ENCODE peak calls at places on chromosomes 12 and 14, in five cellular contexts. One of them, this sample, is unnamed.

GRCh38 chr12:88334271-88334670 is 192.2 kb downstream of the TMTC3 start:
- DNase-seq in left ventricle myocardium inferior: no peak
- DNase-seq in astrocyte of the spinal cord: peak
- DNase-seq in lung: no peak
- DNase-seq in CD8-positive, alpha-beta T cell: no peak
- DNase-seq in this sample: no peak

GRCh38 chr14:87678624-87679023 is 314.4 kb downstream of the GALC start:
- DNase-seq in left ventricle myocardium inferior: no peak
- DNase-seq in astrocyte of the spinal cord: no peak
- DNase-seq in lung: no peak
- DNase-seq in CD8-positive, alpha-beta T cell: no peak
- DNase-seq in this sample: no peak

GRCh38 chr12:97716356-97716755 is 253.8 kb downstream of the RMST start:
- DNase-seq in left ventricle myocardium inferior: no peak
- DNase-seq in astrocyte of the spinal cord: peak
- DNase-seq in lung: no peak
- DNase-seq in CD8-positive, alpha-beta T cell: no peak
- DNase-seq in this sample: no peak

GRCh38 chr14:36301159-36301558 is 19.3 kb downstream of the MBIP start:
- DNase-seq in left ventricle myocardium inferior: no peak
- DNase-seq in astrocyte of the spinal cord: peak
- DNase-seq in lung: no peak
- DNase-seq in CD8-positive, alpha-beta T cell: no peak
- DNase-seq in this sample: no peak

GRCh38 chr12:5505751-5506150 is 73.8 kb downstream of the NTF3 start:
- DNase-seq in left ventricle myocardium inferior: no peak
- DNase-seq in astrocyte of the spinal cord: no peak
- DNase-seq in lung: no peak
- DNase-seq in CD8-positive, alpha-beta T cell: no peak
- DNase-seq in this sample: no peak

GRCh38 chr14:77849711-77850110 is 49.8 kb downstream of the ADCK1 start:
- DNase-seq in left ventricle myocardium inferior: no peak
- DNase-seq in astrocyte of the spinal cord: peak
- DNase-seq in lung: no peak
- DNase-seq in CD8-positive, alpha-beta T cell: no peak
- DNase-seq in this sample: no peak

GRCh38 chr14:71165121-71165574 is 257.9 kb downstream of the PCNX1 start:
- DNase-seq in left ventricle myocardium inferior: no peak
- DNase-seq in astrocyte of the spinal cord: no peak
- DNase-seq in lung: no peak
- DNase-seq in CD8-positive, alpha-beta T cell: no peak
- DNase-seq in this sample: no peak

GRCh38 chr14:89114109-89114508 is 289.7 kb downstream of the TTC8 start:
- DNase-seq in left ventricle myocardium inferior: no peak
- DNase-seq in astrocyte of the spinal cord: no peak
- DNase-seq in lung: no peak
- DNase-seq in CD8-positive, alpha-beta T cell: no peak
- DNase-seq in this sample: no peak

GRCh38 chr12:65823481-65824313 is 586 bp upstream of the HMGA2 start:
- DNase-seq in left ventricle myocardium inferior: no peak
- DNase-seq in astrocyte of the spinal cord: no peak
- DNase-seq in lung: no peak
- DNase-seq in CD8-positive, alpha-beta T cell: no peak
- DNase-seq in this sample: peak

GRCh38 chr14:100239200-100239839 is 376 bp downstream of the YY1 start:
- DNase-seq in left ventricle myocardium inferior: peak
- DNase-seq in astrocyte of the spinal cord: no peak
- DNase-seq in lung: peak
- DNase-seq in CD8-positive, alpha-beta T cell: peak
- DNase-seq in this sample: peak

GRCh38 chr12:115972241-115972640 is 305.3 kb downstream of the MED13L start:
- DNase-seq in left ventricle myocardium inferior: no peak
- DNase-seq in astrocyte of the spinal cord: no peak
- DNase-seq in lung: no peak
- DNase-seq in CD8-positive, alpha-beta T cell: no peak
- DNase-seq in this sample: no peak

GRCh38 chr12:41962171-41962572 is 182.5 kb downstream of the GXYLT1 start:
- DNase-seq in left ventricle myocardium inferior: peak
- DNase-seq in astrocyte of the spinal cord: peak
- DNase-seq in lung: no peak
- DNase-seq in CD8-positive, alpha-beta T cell: no peak
- DNase-seq in this sample: no peak

GRCh38 chr14:58464652-58465051 is 37.1 kb downstream of the KIAA0586 start:
- DNase-seq in left ventricle myocardium inferior: no peak
- DNase-seq in astrocyte of the spinal cord: no peak
- DNase-seq in lung: no peak
- DNase-seq in CD8-positive, alpha-beta T cell: no peak
- DNase-seq in this sample: no peak

GRCh38 chr12:32671930-32672785 is 6.9 kb upstream of the DNM1L start:
- DNase-seq in left ventricle myocardium inferior: no peak
- DNase-seq in astrocyte of the spinal cord: peak
- DNase-seq in lung: no peak
- DNase-seq in CD8-positive, alpha-beta T cell: no peak
- DNase-seq in this sample: no peak

GRCh38 chr12:103868215-103868614 is 27.2 kb upstream of the NT5DC3 start:
- DNase-seq in left ventricle myocardium inferior: no peak
- DNase-seq in astrocyte of the spinal cord: peak
- DNase-seq in lung: no peak
- DNase-seq in CD8-positive, alpha-beta T cell: no peak
- DNase-seq in this sample: no peak

GRCh38 chr14:100788517-100789365 is 37.2 kb upstream of the MEG3 start:
- DNase-seq in left ventricle myocardium inferior: no peak
- DNase-seq in astrocyte of the spinal cord: no peak
- DNase-seq in lung: no peak
- DNase-seq in CD8-positive, alpha-beta T cell: no peak
- DNase-seq in this sample: no peak

GRCh38 chr12:13436182-13436581 is 239.7 kb downstream of the EMP1 start:
- DNase-seq in left ventricle myocardium inferior: no peak
- DNase-seq in astrocyte of the spinal cord: no peak
- DNase-seq in lung: no peak
- DNase-seq in CD8-positive, alpha-beta T cell: no peak
- DNase-seq in this sample: no peak

GRCh38 chr12:70919597-70920035 is 922 bp downstream of the PTPRR start:
- DNase-seq in left ventricle myocardium inferior: no peak
- DNase-seq in astrocyte of the spinal cord: peak
- DNase-seq in lung: no peak
- DNase-seq in CD8-positive, alpha-beta T cell: no peak
- DNase-seq in this sample: no peak

GRCh38 chr12:109833307-109834189 is at the start of gene TRPV4:
- DNase-seq in left ventricle myocardium inferior: peak
- DNase-seq in astrocyte of the spinal cord: peak
- DNase-seq in lung: no peak
- DNase-seq in CD8-positive, alpha-beta T cell: no peak
- DNase-seq in this sample: no peak

GRCh38 chr12:116673713-116674112 is 64.2 kb downstream of the SPRING1 start:
- DNase-seq in left ventricle myocardium inferior: no peak
- DNase-seq in astrocyte of the spinal cord: no peak
- DNase-seq in lung: no peak
- DNase-seq in CD8-positive, alpha-beta T cell: no peak
- DNase-seq in this sample: no peak

GRCh38 chr12:79373896-79374499 is 316.8 kb downstream of the PAWR start:
- DNase-seq in left ventricle myocardium inferior: no peak
- DNase-seq in astrocyte of the spinal cord: peak
- DNase-seq in lung: no peak
- DNase-seq in CD8-positive, alpha-beta T cell: no peak
- DNase-seq in this sample: no peak

GRCh38 chr12:15726029-15726756 is 63.0 kb downstream of the EPS8 start:
- DNase-seq in left ventricle myocardium inferior: no peak
- DNase-seq in astrocyte of the spinal cord: no peak
- DNase-seq in lung: no peak
- DNase-seq in CD8-positive, alpha-beta T cell: no peak
- DNase-seq in this sample: no peak
- TF ChIP-seq CTCF in left ventricle myocardium inferior: no peak
- TF ChIP-seq CTCF in astrocyte of the spinal cord: no peak
- TF ChIP-seq CTCF in lung: no peak
- TF ChIP-seq CTCF in CD8-positive, alpha-beta T cell: no peak
- TF ChIP-seq CTCF in this sample: no peak

GRCh38 chr14:98138666-98139065 is 1133.3 kb downstream of the BCL11B start:
- DNase-seq in left ventricle myocardium inferior: no peak
- DNase-seq in astrocyte of the spinal cord: peak
- DNase-seq in lung: peak
- DNase-seq in CD8-positive, alpha-beta T cell: peak
- DNase-seq in this sample: peak
- TF ChIP-seq CTCF in left ventricle myocardium inferior: peak
- TF ChIP-seq CTCF in astrocyte of the spinal cord: peak
- TF ChIP-seq CTCF in lung: peak
- TF ChIP-seq CTCF in CD8-positive, alpha-beta T cell: peak
- TF ChIP-seq CTCF in this sample: peak

DNA sequence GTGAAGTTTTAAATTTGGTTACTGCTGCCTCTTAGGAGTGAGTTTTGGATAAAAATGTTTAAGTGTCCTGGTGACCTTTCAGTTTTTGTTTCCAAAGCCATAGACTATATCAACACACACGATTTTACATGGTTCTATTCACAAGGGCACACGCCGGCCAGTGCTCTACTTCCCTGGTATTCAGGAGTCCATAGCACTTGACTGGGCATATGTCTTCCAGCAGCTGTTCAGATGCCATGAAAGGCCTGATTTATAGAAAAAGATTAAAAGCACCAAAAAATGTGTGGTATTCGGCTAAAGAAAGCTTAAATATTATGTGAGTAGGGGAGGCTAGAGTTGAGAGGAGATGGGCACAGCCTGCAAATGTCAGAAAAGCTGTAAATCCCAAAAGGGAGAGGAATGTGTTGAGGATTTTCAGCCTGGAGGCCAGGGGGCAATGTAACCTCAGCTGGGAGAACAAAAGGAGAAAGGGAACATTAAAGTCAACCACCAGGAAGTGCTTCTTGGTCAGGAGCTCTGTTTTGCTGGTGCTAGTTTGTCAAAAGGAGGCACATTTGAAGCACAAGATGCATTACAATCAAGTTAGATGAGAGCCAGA is 478.4 kb downstream of the RAD51B start:
- DNase-seq in left ventricle myocardium inferior: no peak
- DNase-seq in astrocyte of the spinal cord: peak
- DNase-seq in lung: no peak
- DNase-seq in CD8-positive, alpha-beta T cell: no peak
- DNase-seq in this sample: no peak
- TF ChIP-seq CTCF in left ventricle myocardium inferior: peak
- TF ChIP-seq CTCF in astrocyte of the spinal cord: peak
- TF ChIP-seq CTCF in lung: no peak
- TF ChIP-seq CTCF in CD8-positive, alpha-beta T cell: no peak
- TF ChIP-seq CTCF in this sample: no peak

DNA sequence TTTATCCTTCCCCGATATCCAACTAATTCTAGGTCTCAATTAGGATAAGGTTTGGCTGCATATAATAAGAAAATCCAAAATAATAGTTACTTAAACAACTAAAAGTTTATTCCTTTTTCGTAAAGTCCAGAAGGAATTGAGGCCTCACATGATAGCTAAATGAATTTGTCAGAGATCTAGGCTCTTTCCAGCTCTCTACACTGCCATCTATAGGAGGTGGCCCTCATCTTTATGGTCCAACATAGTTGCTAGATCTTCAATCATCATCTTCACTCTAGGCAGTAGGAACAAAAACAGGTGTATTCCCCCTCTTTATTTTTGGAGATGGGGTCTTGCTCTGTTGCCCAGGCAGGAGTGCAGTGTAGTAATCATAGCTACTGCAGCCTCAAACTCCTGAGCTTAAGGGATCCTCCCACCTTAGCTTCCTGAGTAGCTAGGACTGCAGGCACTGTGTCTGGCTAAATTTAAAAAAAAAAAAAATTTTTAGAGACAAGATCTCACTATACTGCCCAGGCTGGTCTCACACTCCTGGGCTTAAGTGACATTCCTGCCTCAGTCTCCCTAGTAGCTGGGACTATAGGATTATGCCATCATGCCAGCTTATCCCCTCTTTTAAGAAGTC is 46.5 kb upstream of the SAV1 start:
- DNase-seq in left ventricle myocardium inferior: no peak
- DNase-seq in astrocyte of the spinal cord: peak
- DNase-seq in lung: no peak
- DNase-seq in CD8-positive, alpha-beta T cell: no peak
- DNase-seq in this sample: no peak
- TF ChIP-seq CTCF in left ventricle myocardium inferior: peak
- TF ChIP-seq CTCF in astrocyte of the spinal cord: peak
- TF ChIP-seq CTCF in lung: peak
- TF ChIP-seq CTCF in CD8-positive, alpha-beta T cell: peak
- TF ChIP-seq CTCF in this sample: peak

GRCh38 chr12:111330800-111331752 is 37.8 kb downstream of the PHETA1 start:
- DNase-seq in left ventricle myocardium inferior: no peak
- DNase-seq in astrocyte of the spinal cord: peak
- DNase-seq in lung: no peak
- DNase-seq in CD8-positive, alpha-beta T cell: no peak
- DNase-seq in this sample: no peak
- TF ChIP-seq CTCF in left ventricle myocardium inferior: peak
- TF ChIP-seq CTCF in astrocyte of the spinal cord: peak
- TF ChIP-seq CTCF in lung: no peak
- TF ChIP-seq CTCF in CD8-positive, alpha-beta T cell: peak
- TF ChIP-seq CTCF in this sample: no peak

GRCh38 chr14:68160779-68161546 is 341.4 kb downstream of the RAD51B start:
- DNase-seq in left ventricle myocardium inferior: no peak
- DNase-seq in astrocyte of the spinal cord: no peak
- DNase-seq in lung: no peak
- DNase-seq in CD8-positive, alpha-beta T cell: no peak
- DNase-seq in this sample: no peak

GRCh38 chr14:68160269-68160668 is 340.7 kb downstream of the RAD51B start:
- DNase-seq in left ventricle myocardium inferior: no peak
- DNase-seq in astrocyte of the spinal cord: no peak
- DNase-seq in lung: no peak
- DNase-seq in CD8-positive, alpha-beta T cell: no peak
- DNase-seq in this sample: no peak

GRCh38 chr14:68157971-68158371 is 338.4 kb downstream of the RAD51B start:
- DNase-seq in left ventricle myocardium inferior: no peak
- DNase-seq in astrocyte of the spinal cord: peak
- DNase-seq in lung: no peak
- DNase-seq in CD8-positive, alpha-beta T cell: no peak
- DNase-seq in this sample: no peak

GRCh38 chr14:68153275-68153674 is 333.7 kb downstream of the RAD51B start:
- DNase-seq in left ventricle myocardium inferior: no peak
- DNase-seq in astrocyte of the spinal cord: no peak
- DNase-seq in lung: no peak
- DNase-seq in CD8-positive, alpha-beta T cell: no peak
- DNase-seq in this sample: no peak

GRCh38 chr14:68158640-68159039 is 339.1 kb downstream of the RAD51B start:
- DNase-seq in left ventricle myocardium inferior: no peak
- DNase-seq in astrocyte of the spinal cord: no peak
- DNase-seq in lung: no peak
- DNase-seq in CD8-positive, alpha-beta T cell: no peak
- DNase-seq in this sample: no peak
- TF ChIP-seq CTCF in left ventricle myocardium inferior: peak
- TF ChIP-seq CTCF in astrocyte of the spinal cord: no peak
- TF ChIP-seq CTCF in lung: no peak
- TF ChIP-seq CTCF in CD8-positive, alpha-beta T cell: no peak
- TF ChIP-seq CTCF in this sample: no peak

DNA sequence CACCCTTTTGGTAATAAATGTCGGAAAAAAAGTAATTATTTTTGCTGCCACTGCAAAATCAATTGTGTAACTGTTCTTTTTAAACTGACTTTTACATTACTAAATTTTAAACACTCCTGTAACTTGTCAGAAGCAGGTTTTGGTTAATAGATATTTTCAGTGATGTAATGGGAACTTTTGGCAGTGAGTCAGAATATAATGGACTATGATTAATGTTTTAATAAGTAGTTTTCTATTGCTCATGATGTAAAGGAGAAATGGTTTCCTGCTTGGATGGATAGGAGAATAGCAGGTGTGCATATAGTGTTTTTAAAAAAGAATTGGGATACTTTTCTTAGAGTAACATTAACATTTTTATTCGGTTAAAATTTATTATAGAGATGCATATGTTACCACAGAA is 58.8 kb downstream of the TRMT5 start:
- DNase-seq in left ventricle myocardium inferior: no peak
- DNase-seq in astrocyte of the spinal cord: peak
- DNase-seq in lung: no peak
- DNase-seq in CD8-positive, alpha-beta T cell: no peak
- DNase-seq in this sample: no peak
- TF ChIP-seq CTCF in left ventricle myocardium inferior: no peak
- TF ChIP-seq CTCF in astrocyte of the spinal cord: no peak
- TF ChIP-seq CTCF in lung: no peak
- TF ChIP-seq CTCF in CD8-positive, alpha-beta T cell: no peak
- TF ChIP-seq CTCF in this sample: no peak